ENCODE peak calls at places on chromosomes 16 and 17, in six cellular contexts. M, G, S, Y, P and B are unnamed samples.

GRCh38 chr17:64087252-64088005 is 42.5 kb downstream of the ERN1 start:
- DNase-seq in M (no peak), G (no peak), S (no peak), Y (no peak), P (no peak), B (no peak)

GRCh38 chr17:9356488-9356911 is 219.1 kb downstream of the STX8 start:
- DNase-seq in M (no peak), G (no peak), S (no peak), Y (no peak), P (no peak), B (no peak)

GRCh38 chr17:16941072-16941641 is 30.8 kb downstream of the TNFRSF13B start:
- DNase-seq in M (no peak), G (no peak), S (no peak), Y (no peak), P (no peak), B (no peak)

GRCh38 chr16:3087243-3087791 is 11.8 kb downstream of the ZSCAN10 start:
- DNase-seq in M (no peak), G (no peak), S (no peak), Y (no peak), P (no peak), B (no peak)

GRCh38 chr17:55261311-55261710 is 3.4 kb upstream of the HLF start:
- DNase-seq in M (no peak), G (no peak), S (no peak), Y (no peak), P (no peak), B (no peak)

GRCh38 chr17:77772899-77773358 is 185.6 kb upstream of the TNRC6C start:
- DNase-seq in M (no peak), G (no peak), S (no peak), Y (no peak), P (no peak), B (no peak)

GRCh38 chr16:64365448-64365858 is 756.4 kb downstream of the CDH11 start:
- DNase-seq in M (no peak), G (no peak), S (peak; percentile 59), Y (no peak), P (no peak), B (no peak)

GRCh38 chr16:74760007-74760767 is 14.4 kb downstream of the FA2H start:
- DNase-seq in M (no peak), G (peak; percentile 9), S (peak; percentile 38), Y (peak; percentile 47), P (no peak), B (no peak)

GRCh38 chr16:28191364-28191985 is 20.3 kb downstream of the XPO6 start:
- DNase-seq in M (no peak), G (no peak), S (no peak), Y (no peak), P (no peak), B (no peak)

GRCh38 chr17:45092932-45093430 is 31.9 kb downstream of the NMT1 start:
- DNase-seq in M (no peak), G (no peak), S (peak; percentile 98), Y (no peak), P (no peak), B (no peak)

GRCh38 chr16:84868328-84868727 is 48.5 kb downstream of the CRISPLD2 start:
- DNase-seq in M (no peak), G (no peak), S (no peak), Y (no peak), P (no peak), B (no peak)

GRCh38 chr16:56337131-56337857 is 88.1 kb downstream of the AMFR start:
- DNase-seq in M (no peak), G (no peak), S (no peak), Y (no peak), P (no peak), B (no peak)

GRCh38 chr17:82588266-82589175 is 59.7 kb downstream of the WDR45B start:
- DNase-seq in M (no peak), G (no peak), S (no peak), Y (no peak), P (no peak), B (no peak)

GRCh38 chr16:83717308-83717707 is 90.5 kb upstream of the HSBP1 start:
- DNase-seq in M (no peak), G (no peak), S (no peak), Y (no peak), P (no peak), B (no peak)

GRCh38 chr16:30778549-30779244 is 8.3 kb downstream of the ZNF629 start:
- DNase-seq in M (no peak), G (no peak), S (peak; percentile 62), Y (no peak), P (no peak), B (no peak)

GRCh38 chr17:39027037-39027436 is 59.8 kb upstream of the FBXO47 start:
- DNase-seq in M (no peak), G (peak; percentile 47), S (peak; percentile 14), Y (no peak), P (peak; percentile 28), B (peak; percentile 17)